ENCODE peak calls at places on chromosomes 16 and 17, in six cellular contexts. One of them, this sample, is unnamed.

GRCh38 chr16:1486551-1487390 is 2.0 kb downstream of the PTX4 start:
- DNase-seq in naive thymus-derived CD8-positive, alpha-beta T cell: no peak
- DNase-seq in MM.1S: no peak
- DNase-seq in substantia nigra: no peak
- DNase-seq in NCI-H1092: no peak
- DNase-seq in HFF-Myc: no peak
- DNase-seq in this sample: no peak

GRCh38 chr17:7711356-7711755 is 6.2 kb upstream of the DNAH2 start:
- DNase-seq in naive thymus-derived CD8-positive, alpha-beta T cell: no peak
- DNase-seq in HFF-Myc: no peak
- DNase-seq in NCI-H1092: no peak
- DNase-seq in substantia nigra: no peak
- DNase-seq in MM.1S: no peak
- DNase-seq in this sample: no peak

GRCh38 chr16:68762996-68763756 is 26.1 kb downstream of the CDH1 start:
- DNase-seq in NCI-H1092: no peak
- DNase-seq in HFF-Myc: no peak
- DNase-seq in naive thymus-derived CD8-positive, alpha-beta T cell: no peak
- DNase-seq in substantia nigra: peak
- DNase-seq in MM.1S: no peak
- DNase-seq in this sample: no peak

GRCh38 chr17:75244133-75244866 is 17.1 kb downstream of the GGA3 start:
- DNase-seq in MM.1S: no peak
- DNase-seq in naive thymus-derived CD8-positive, alpha-beta T cell: no peak
- DNase-seq in NCI-H1092: no peak
- DNase-seq in substantia nigra: no peak
- DNase-seq in HFF-Myc: no peak
- DNase-seq in this sample: no peak

GRCh38 chr17:3569534-3570137 is 12.0 kb upstream of the TRPV3 start:
- DNase-seq in substantia nigra: no peak
- DNase-seq in HFF-Myc: no peak
- DNase-seq in naive thymus-derived CD8-positive, alpha-beta T cell: no peak
- DNase-seq in NCI-H1092: no peak
- DNase-seq in MM.1S: no peak
- DNase-seq in this sample: no peak

GRCh38 chr17:41026668-41027471 is at the start of gene KRTAP1-5:
- DNase-seq in substantia nigra: no peak
- DNase-seq in naive thymus-derived CD8-positive, alpha-beta T cell: no peak
- DNase-seq in HFF-Myc: peak
- DNase-seq in MM.1S: no peak
- DNase-seq in NCI-H1092: no peak
- DNase-seq in this sample: no peak

GRCh38 chr16:672371-672770 is 3.1 kb upstream of the RHBDL1 start:
- DNase-seq in NCI-H1092: no peak
- DNase-seq in MM.1S: no peak
- DNase-seq in HFF-Myc: no peak
- DNase-seq in naive thymus-derived CD8-positive, alpha-beta T cell: no peak
- DNase-seq in substantia nigra: no peak
- DNase-seq in this sample: no peak

GRCh38 chr17:68424861-68425260 is 32.4 kb downstream of the WIPI1 start:
- DNase-seq in NCI-H1092: no peak
- DNase-seq in HFF-Myc: no peak
- DNase-seq in naive thymus-derived CD8-positive, alpha-beta T cell: no peak
- DNase-seq in MM.1S: no peak
- DNase-seq in substantia nigra: no peak
- DNase-seq in this sample: no peak

GRCh38 chr16:15643453-15644305 is 725 bp upstream of the MARF1 start:
- DNase-seq in NCI-H1092: peak
- DNase-seq in HFF-Myc: no peak
- DNase-seq in substantia nigra: no peak
- DNase-seq in MM.1S: peak
- DNase-seq in naive thymus-derived CD8-positive, alpha-beta T cell: peak
- DNase-seq in this sample: peak